ENCODE peak calls at places on chromosomes 4 and X, in six cellular contexts. P is omental fat pad, E is cardiac muscle cell, V is RWPE1, S is pancreas, Z is psoas muscle. B is an unnamed sample.

GRCh38 chr4:7985072-7985471 is 45.4 kb upstream of the AFAP1 start:
- DNase-seq in P (no peak), E (no peak), V (no peak), S (no peak), Z (no peak), B (no peak)

GRCh38 chr4:112082954-112083586 is 62.2 kb upstream of the FAM241A start:
- DNase-seq in P (no peak), E (no peak), V (peak; percentile 94), S (no peak), Z (no peak), B (no peak)

GRCh38 chr4:24105183-24106039 is 215.6 kb upstream of the PPARGC1A start:
- DNase-seq in P (no peak), E (no peak), V (peak; percentile 57), S (no peak), Z (peak; percentile 26), B (no peak)

GRCh38 chrX:155048997-155049619 is 21.8 kb downstream of the CMC4 start:
- DNase-seq in P (no peak), E (peak; percentile 67), V (no peak), S (peak; percentile 56), Z (peak; percentile 19), B (no peak)

GRCh38 chr4:168441412-168441811 is 38.9 kb downstream of the DDX60L start:
- DNase-seq in P (no peak), E (no peak), V (peak; percentile 29), S (no peak), Z (no peak), B (no peak)

GRCh38 chr4:94332983-94333590 is 9.5 kb downstream of the HPGDS start:
- DNase-seq in P (no peak), E (peak; percentile 36), V (no peak), S (no peak), Z (no peak), B (no peak)

GRCh38 chrX:101639583-101639982 is 20.1 kb downstream of the ARMCX2 start:
- DNase-seq in P (no peak), E (no peak), V (no peak), S (no peak), Z (no peak), B (no peak)

GRCh38 chrX:123282241-123282640 is 98.2 kb downstream of the GRIA3 start:
- DNase-seq in P (no peak), E (no peak), V (no peak), S (no peak), Z (no peak), B (no peak)

GRCh38 chr4:86108834-86109233 is 251.0 kb downstream of the MAPK10 start:
- DNase-seq in P (no peak), E (no peak), V (no peak), S (no peak), Z (no peak), B (no peak)

GRCh38 chrX:70421618-70422017 is 1.5 kb upstream of the GDPD2 start:
- DNase-seq in P (no peak), E (no peak), V (no peak), S (no peak), Z (no peak), B (no peak)

GRCh38 chrX:70424801-70425200 is 1.7 kb downstream of the GDPD2 start:
- DNase-seq in P (no peak), E (no peak), V (no peak), S (no peak), Z (no peak), B (no peak)

GRCh38 chrX:70426286-70427278 is 3.5 kb downstream of the GDPD2 start:
- DNase-seq in P (no peak), E (no peak), V (no peak), S (no peak), Z (no peak), B (no peak)

GRCh38 chrX:70423937-70424336 is 823 bp downstream of the GDPD2 start:
- DNase-seq in P (no peak), E (no peak), V (no peak), S (no peak), Z (no peak), B (no peak)

GRCh38 chrX:70422886-70423336 is at the start of gene GDPD2:
- DNase-seq in P (no peak), E (peak; percentile 52), V (no peak), S (no peak), Z (no peak), B (no peak)
- TF ChIP-seq CTCF in P (no peak), E (no peak), V (no peak), S (no peak), Z (peak; percentile 6), B (no peak)

DNA sequence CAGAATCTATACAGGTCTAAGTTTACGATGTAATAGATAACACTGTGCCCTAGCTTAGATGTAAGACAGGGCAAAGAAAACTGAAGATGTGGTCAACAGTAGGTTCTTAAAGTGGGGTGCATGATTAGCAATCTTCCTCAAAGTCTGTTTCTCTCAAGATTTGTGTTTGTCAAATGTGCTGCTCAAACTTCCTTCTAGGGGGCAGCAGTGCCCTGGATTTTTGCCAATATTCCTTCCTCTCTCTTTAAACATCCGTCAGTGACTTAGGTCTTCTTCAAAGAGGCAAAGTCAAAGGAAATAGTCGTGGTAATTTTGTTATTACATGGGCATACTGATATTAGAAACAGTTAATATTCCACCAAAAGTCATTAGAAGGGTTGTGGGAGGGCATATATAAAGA is 4.2 kb upstream of the PDHA2 start:
- DNase-seq in P (no peak), E (peak; percentile 69), V (no peak), S (no peak), Z (no peak), B (peak; percentile 14)
- TF ChIP-seq CTCF in P (no peak), E (peak; percentile 17), V (no peak), S (no peak), Z (no peak), B (peak; percentile 26)

DNA sequence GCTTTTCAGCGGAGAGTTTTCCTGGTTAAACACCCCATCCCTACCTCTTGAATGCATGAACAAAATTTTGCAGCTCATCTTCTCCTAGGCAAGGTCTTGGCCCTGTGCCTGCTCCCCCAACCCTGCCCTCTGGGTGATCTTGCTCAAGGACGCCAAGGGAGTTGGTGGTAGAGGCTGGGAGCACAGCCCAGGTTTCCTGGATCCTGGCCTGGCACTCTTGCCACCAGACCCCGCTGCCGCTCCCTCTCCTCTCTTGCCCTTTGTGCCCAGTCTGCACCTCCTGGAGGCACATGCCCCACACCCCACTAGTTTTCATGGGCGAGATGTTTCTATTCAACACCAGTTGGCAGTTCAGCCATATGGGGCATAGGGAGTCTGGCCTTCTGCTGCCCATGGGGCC is 37.3 kb downstream of the TSC22D3 start:
- DNase-seq in P (no peak), E (no peak), V (no peak), S (no peak), Z (no peak), B (no peak)
- TF ChIP-seq CTCF in P (no peak), E (no peak), V (no peak), S (no peak), Z (no peak), B (no peak)

DNA sequence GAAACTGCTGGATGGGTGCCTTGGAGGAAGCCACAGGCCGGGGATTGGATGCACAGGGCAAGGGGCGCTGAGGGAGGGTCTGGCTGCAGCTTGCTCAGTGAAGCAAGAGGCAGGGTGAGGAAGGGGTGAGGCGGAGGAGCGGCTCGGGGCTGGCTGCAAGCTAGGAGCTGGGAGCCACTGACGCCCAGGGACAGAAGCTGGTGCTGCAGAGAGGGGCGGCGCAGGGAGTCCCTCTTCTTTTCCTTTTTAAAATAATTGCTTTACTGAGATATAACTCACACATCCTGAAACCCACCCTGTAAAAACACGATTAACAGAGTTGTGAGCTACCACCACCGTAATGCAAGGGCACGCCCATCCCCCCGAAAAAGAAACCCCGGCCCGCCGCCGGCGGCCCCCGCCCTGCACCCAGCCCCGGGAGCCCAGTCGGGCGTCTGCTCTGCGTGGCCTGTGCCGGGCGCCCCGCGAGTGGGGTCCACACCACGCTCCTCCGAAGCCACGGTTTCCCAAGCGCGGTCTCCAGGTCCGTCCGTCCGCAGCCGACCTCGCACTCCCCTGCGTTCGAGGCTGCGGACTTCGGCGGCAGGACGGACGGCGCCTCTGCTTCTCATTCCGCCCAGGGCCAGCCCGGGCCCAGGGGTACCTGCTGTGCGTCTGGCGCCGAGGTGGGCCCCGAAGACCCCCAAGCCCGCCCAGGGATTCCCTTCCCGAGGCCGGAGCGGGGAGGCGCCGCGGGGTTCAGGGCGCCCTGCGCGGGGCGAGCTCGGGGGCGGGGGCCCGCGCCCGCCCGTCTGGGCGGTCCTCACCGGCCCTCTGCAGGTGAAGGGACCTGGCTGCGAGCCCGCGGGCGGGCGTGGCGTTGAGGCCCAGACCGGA is 865 bp upstream of the UVSSA start:
- DNase-seq in P (no peak), E (peak; percentile 82), V (peak; percentile 16), S (peak; percentile 72), Z (peak; percentile 41), B (peak; percentile 61)
- TF ChIP-seq CTCF in P (no peak), E (peak; percentile 32), V (peak; percentile 53), S (no peak), Z (peak; percentile 6), B (peak; percentile 51)

GRCh38 chr4:184727430-184727829 is 6.5 kb downstream of the CENPU start:
- DNase-seq in P (no peak), E (no peak), V (no peak), S (no peak), Z (no peak), B (no peak)

GRCh38 chr4:184721254-184721653 is 12.6 kb downstream of the CENPU start:
- DNase-seq in P (no peak), E (no peak), V (no peak), S (no peak), Z (no peak), B (no peak)

GRCh38 chr4:184719407-184719806 is 14.5 kb downstream of the CENPU start:
- DNase-seq in P (no peak), E (no peak), V (no peak), S (no peak), Z (no peak), B (no peak)

GRCh38 chr4:184722798-184723197 is 11.1 kb downstream of the CENPU start:
- DNase-seq in P (no peak), E (no peak), V (no peak), S (no peak), Z (no peak), B (no peak)
- TF ChIP-seq CTCF in P (no peak), E (no peak), V (peak; percentile 5), S (no peak), Z (no peak), B (no peak)